ENCODE peak calls at places on chromosomes 13 and 19, in four cellular contexts. X, Y, G and L are unnamed samples.

GRCh38 chr19:13902993-13903555 is 2.8 kb downstream of the BRME1 start:
- DNase-seq in X (peak; percentile 26), Y (no peak), G (no peak), L (no peak)

GRCh38 chr13:113981201-113981605 is 7.3 kb upstream of the C13orf46 start:
- DNase-seq in X (no peak), Y (peak; percentile 78), G (no peak), L (no peak)

GRCh38 chr13:29707876-29708543 is 112.5 kb upstream of the SLC7A1 start:
- DNase-seq in X (peak; percentile 33), Y (peak; percentile 21), G (peak; percentile 74), L (peak; percentile 53)

GRCh38 chr13:19023115-19023514 is 158.5 kb downstream of the TUBA3C start:
- DNase-seq in X (no peak), Y (no peak), G (no peak), L (no peak)

GRCh38 chr13:30159446-30159839 is 147.9 kb downstream of the KATNAL1 start:
- DNase-seq in X (no peak), Y (no peak), G (no peak), L (no peak)

GRCh38 chr13:80145291-80145690 is 195.6 kb downstream of the SPRY2 start:
- DNase-seq in X (no peak), Y (no peak), G (no peak), L (no peak)

GRCh38 chr19:55540619-55541018 is 3.7 kb upstream of the SBK2 start:
- DNase-seq in X (no peak), Y (no peak), G (no peak), L (no peak)

GRCh38 chr19:20357921-20358320 is 190.9 kb downstream of the ZNF486 start:
- DNase-seq in X (no peak), Y (no peak), G (no peak), L (no peak)

GRCh38 chr13:40483601-40484000 is 182.8 kb downstream of the FOXO1 start:
- DNase-seq in X (no peak), Y (no peak), G (no peak), L (no peak)

GRCh38 chr13:112873851-112874750 is 94.9 kb upstream of the MCF2L start:
- DNase-seq in X (peak; percentile 73), Y (peak; percentile 48), G (peak; percentile 88), L (peak; percentile 87)

GRCh38 chr13:74024856-74025255 is 109.3 kb downstream of the KLF12 start:
- DNase-seq in X (no peak), Y (no peak), G (no peak), L (peak; percentile 40)

GRCh38 chr13:26037302-26037701 is 14.5 kb downstream of the SHISA2 start:
- DNase-seq in X (no peak), Y (peak; percentile 23), G (peak; percentile 84), L (no peak)

GRCh38 chr19:16260794-16261161 is 63.1 kb downstream of the AP1M1 start:
- DNase-seq in X (no peak), Y (no peak), G (no peak), L (no peak)
- H3K4me2 ChIP-seq in X (no peak overlapping the region), Y (no peak overlapping the region), G (no peak overlapping the region), L (no peak overlapping the region)

GRCh38 chr19:40249781-40250180 is 23.3 kb upstream of the CCNP start:
- DNase-seq in X (no peak), Y (no peak), G (no peak), L (no peak)

GRCh38 chr19:40246292-40247073 is 20.0 kb upstream of the CCNP start:
- DNase-seq in X (no peak), Y (no peak), G (no peak), L (no peak)

GRCh38 chr19:40247178-40247577 is 20.7 kb upstream of the CCNP start:
- DNase-seq in X (no peak), Y (no peak), G (no peak), L (no peak)

GRCh38 chr19:40249201-40249600 is 22.7 kb upstream of the CCNP start:
- DNase-seq in X (no peak), Y (no peak), G (no peak), L (no peak)

DNA sequence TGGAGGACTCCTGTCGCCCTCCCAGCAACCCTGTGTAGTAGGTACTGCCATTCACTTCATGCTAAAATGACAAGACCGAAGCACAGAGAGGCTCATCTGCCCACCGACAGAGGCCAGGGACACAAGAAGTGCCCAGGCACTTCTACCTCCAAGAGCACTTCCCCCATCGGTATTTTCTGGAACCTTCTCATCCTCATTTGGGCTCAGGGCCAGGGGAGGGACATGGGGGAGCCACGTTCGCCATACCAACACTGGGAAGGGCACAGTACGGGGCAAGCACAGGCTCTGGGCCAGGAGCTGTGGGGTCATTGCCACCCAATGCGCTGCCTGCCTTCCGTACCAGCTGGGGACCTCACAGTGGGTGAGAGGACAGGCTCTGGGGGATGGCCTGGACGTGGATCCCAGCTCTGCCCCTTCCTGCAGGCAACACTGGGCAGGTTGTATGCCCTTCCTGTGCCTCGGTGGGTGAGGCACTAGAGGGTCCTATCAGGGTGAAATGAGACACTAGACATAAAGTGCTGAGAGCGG is 21.3 kb upstream of the CCNP start:
- DNase-seq in X (no peak), Y (no peak), G (no peak), L (no peak)
- TF ChIP-seq EZH2phosphoT487 in X (no peak), Y (no peak), G (no peak), L (no peak)

GRCh38 chr19:6713773-6714692 is 6.4 kb downstream of the C3 start:
- DNase-seq in X (no peak), Y (no peak), G (no peak), L (no peak)
- TF ChIP-seq EZH2 in X (no peak), Y (no peak), G (no peak), L (no peak)

GRCh38 chr13:95553614-95554385 is 1.3 kb downstream of the CLDN10 start:
- DNase-seq in X (no peak), Y (no peak), G (peak; percentile 55), L (no peak)

GRCh38 chr13:95552539-95553270 is at the start of gene CLDN10:
- DNase-seq in X (peak; percentile 32), Y (no peak), G (peak; percentile 87), L (no peak)

GRCh38 chr13:95552208-95552538 is 347 bp upstream of the CLDN10 start:
- DNase-seq in X (no peak), Y (no peak), G (no peak), L (no peak)

GRCh38 chr13:95556981-95557380 is 4.5 kb downstream of the CLDN10 start:
- DNase-seq in X (no peak), Y (no peak), G (no peak), L (no peak)

DNA sequence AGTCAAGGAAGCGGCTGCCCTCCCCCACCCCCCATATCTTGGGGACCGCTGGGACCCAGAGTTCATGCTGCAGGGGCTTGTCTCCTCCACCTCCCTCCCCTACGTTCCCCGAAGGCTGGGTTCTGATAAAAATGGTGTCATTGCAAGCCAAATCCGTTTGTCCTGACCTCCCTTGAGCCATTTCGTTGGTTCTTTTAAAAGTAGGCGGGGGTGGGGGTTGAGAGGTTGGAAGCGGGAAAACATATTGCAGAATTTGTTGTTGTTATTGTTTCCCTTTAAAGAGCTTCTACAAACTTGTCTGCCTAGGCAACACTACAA is 710 bp downstream of the CLDN10 start:
- DNase-seq in X (no peak), Y (no peak), G (peak; percentile 41), L (no peak)
- H3K4me2 ChIP-seq in X (peak overlapping the region; percentile 37), Y (no peak overlapping the region), G (peak overlapping the region; percentile 81), L (peak overlapping the region; percentile 77)